ENCODE peak calls at places on chromosomes 13 and 19, in seven cellular contexts. H is immature natural killer cell; Y is esophagus muscularis mucosa; K is T-helper 2 cell; U is stimulated activated CD4-positive, alpha-beta T cell treated with anti-CD3 and anti-CD28 coated beads, TNF-alpha, amount 100 ng/mL, for 24 hours; V is EL; S is cardiac fibroblast. G is an unnamed sample.

GRCh38 chr13:99608345-99608744 is 107.1 kb downstream of the TM9SF2 start:
- DNase-seq in K (no peak), U (no peak), H (no peak), V (no peak), Y (no peak), S (no peak), G (no peak)

GRCh38 chr13:33401238-33401637 is 115.7 kb upstream of the STARD13 start:
- DNase-seq in U (no peak), K (no peak), V (no peak), H (no peak), S (no peak), Y (no peak), G (no peak)

GRCh38 chr19:49896863-49897621 is at the start of gene IL4I1:
- DNase-seq in S (peak), U (peak), H (peak), K (peak), Y (no peak), V (peak), G (peak)

GRCh38 chr13:44578064-44578394 is 1.9 kb upstream of the TSC22D1 start:
- DNase-seq in V (no peak), H (no peak), K (no peak), U (no peak), Y (no peak), S (no peak), G (no peak)

GRCh38 chr13:99496322-99497142 is 4.7 kb upstream of the TM9SF2 start:
- DNase-seq in U (peak), K (peak), H (peak), Y (no peak), S (peak), V (peak), G (peak)

GRCh38 chr19:57406516-57407123 is 4.3 kb upstream of the ZNF17 start:
- DNase-seq in H (peak), K (peak), V (peak), Y (no peak), S (peak), U (peak), G (peak)

GRCh38 chr13:91017031-91017668 is 330.3 kb upstream of the MIR17HG start:
- DNase-seq in H (no peak), U (no peak), Y (no peak), S (peak), V (peak), K (no peak), G (no peak)

GRCh38 chr19:19552811-19553210 is 14.7 kb downstream of the CILP2 start:
- DNase-seq in K (no peak), U (no peak), H (no peak), Y (no peak), S (peak), V (peak), G (no peak)

GRCh38 chr13:113586661-113587479 is 2.3 kb downstream of the TFDP1 start:
- DNase-seq in H (peak), Y (peak), K (no peak), V (no peak), U (no peak), S (no peak), G (no peak)

GRCh38 chr19:18401580-18402112 is 4.2 kb upstream of the LRRC25 start:
- DNase-seq in K (no peak), Y (no peak), V (peak), S (peak), U (no peak), H (no peak), G (no peak)

GRCh38 chr19:13083627-13084026 is 19.0 kb downstream of the LYL1 start:
- DNase-seq in U (no peak), Y (no peak), K (no peak), H (no peak), S (no peak), V (no peak), G (no peak)

GRCh38 chr13:113741101-113741731 is 17.8 kb upstream of the TMEM255B start:
- DNase-seq in V (no peak), H (no peak), Y (no peak), U (no peak), S (no peak), K (no peak), G (no peak)

GRCh38 chr13:24893863-24894262 is 129.9 kb downstream of the RNF17 start:
- DNase-seq in S (no peak), K (no peak), Y (peak), H (no peak), U (no peak), V (no peak), G (no peak)

GRCh38 chr13:74678308-74678958 is 544.2 kb upstream of the KLF12 start:
- DNase-seq in Y (no peak), K (no peak), U (no peak), V (no peak), H (no peak), S (peak), G (no peak)

GRCh38 chr19:4847190-4847973 is 15.9 kb upstream of the TICAM1 start:
- DNase-seq in U (no peak), Y (no peak), S (no peak), V (no peak), K (no peak), H (no peak), G (no peak)

GRCh38 chr19:54792814-54793213 is 10.6 kb upstream of the KIR2DL4 start:
- DNase-seq in H (peak), V (no peak), Y (no peak), U (no peak), K (no peak), S (no peak), G (no peak)